ENCODE peak calls at places on chromosomes 3 and 15, in four cellular contexts. A, H, N and C are unnamed samples.

GRCh38 chr15:90230071-90230494 is 3.7 kb downstream of the CIB1 start:
- DNase-seq in A (no peak), N (no peak), H (no peak), C (no peak)

GRCh38 chr3:132418916-132419315 is 1.6 kb downstream of the DNAJC13 start:
- DNase-seq in A (no peak), N (no peak), H (no peak), C (no peak)

GRCh38 chr3:195182470-195182795 is 88.5 kb downstream of the XXYLT1 start:
- DNase-seq in H (peak), N (no peak), A (no peak), C (no peak)

GRCh38 chr3:139803294-139803693 is 125.5 kb upstream of the NMNAT3 start:
- DNase-seq in A (no peak), N (no peak), H (no peak), C (no peak)

GRCh38 chr15:48671381-48672022 is 26.0 kb upstream of the FBN1 start:
- DNase-seq in N (no peak), A (no peak), H (peak), C (no peak)

GRCh38 chr15:70362911-70363310 is 265.2 kb upstream of the TLE3 start:
- DNase-seq in H (peak), N (no peak), A (no peak), C (no peak)

GRCh38 chr15:80154336-80154735 is 1.5 kb downstream of the FAH start:
- DNase-seq in H (no peak), A (no peak), N (no peak), C (no peak)

GRCh38 chr3:8318002-8318649 is 183.5 kb upstream of the LMCD1 start:
- DNase-seq in N (no peak), A (no peak), H (peak), C (no peak)

GRCh38 chr15:78054971-78055370 is 22.5 kb downstream of the TBC1D2B start:
- DNase-seq in N (no peak), A (no peak), H (no peak), C (no peak)

GRCh38 chr15:62453356-62453755 is 288.3 kb upstream of the C2CD4B start:
- DNase-seq in A (no peak), H (no peak), N (no peak), C (no peak)

GRCh38 chr3:52190294-52190841 is 7.6 kb upstream of the ALAS1 start:
- DNase-seq in N (no peak), H (peak), A (no peak), C (no peak)

GRCh38 chr3:184240384-184241140 is 8.2 kb downstream of the ALG3 start:
- DNase-seq in N (no peak), A (no peak), H (peak), C (no peak)

GRCh38 chr3:123331006-123331405 is 117.9 kb downstream of the ADCY5 start:
- DNase-seq in H (no peak), A (no peak), N (no peak), C (no peak)

GRCh38 chr15:72237286-72238224 is 6.6 kb upstream of the PKM start:
- DNase-seq in N (peak), A (no peak), H (peak), C (peak)

GRCh38 chr3:197499427-197499826 is 56.3 kb downstream of the BDH1 start:
- DNase-seq in A (no peak), H (peak), N (no peak), C (no peak)

GRCh38 chr3:12750658-12751071 is 8.4 kb downstream of the TMEM40 start:
- DNase-seq in H (peak), N (no peak), A (no peak), C (no peak)